ENCODE peak calls at places on chromosome 17, in six cellular contexts. U, T, P, G, E and I are unnamed samples.

GRCh38 chr17:14622622-14623101 is 321.8 kb downstream of the HS3ST3B1 start:
- DNase-seq in E (no peak), T (no peak), U (no peak), P (no peak), G (no peak), I (no peak)

GRCh38 chr17:44990994-44991393 is 22.9 kb upstream of the C1QL1 start:
- DNase-seq in U (no peak), T (no peak), P (no peak), G (no peak), E (no peak), I (no peak)

GRCh38 chr17:17111401-17112393 is 69.4 kb downstream of the MPRIP start:
- DNase-seq in P (no peak), G (peak; percentile 47), T (no peak), U (no peak), E (no peak), I (no peak)

GRCh38 chr17:28394717-28395116 is 11.3 kb downstream of the SLC46A1 start:
- DNase-seq in U (no peak), P (no peak), G (no peak), E (peak; percentile 58), T (no peak), I (no peak)

GRCh38 chr17:20120835-20121234 is 111.7 kb downstream of the SPECC1 start:
- DNase-seq in P (no peak), U (no peak), G (no peak), T (no peak), E (no peak), I (no peak)

GRCh38 chr17:71325886-71326285 is 794.9 kb upstream of the SOX9 start:
- DNase-seq in P (no peak), E (no peak), U (no peak), T (no peak), G (no peak), I (no peak)

GRCh38 chr17:19242926-19243325 is 5.8 kb downstream of the EPN2 start:
- DNase-seq in U (no peak), P (no peak), E (no peak), T (no peak), G (no peak), I (no peak)

GRCh38 chr17:45246861-45247428 is 14.9 kb downstream of the SPATA32 start:
- DNase-seq in U (peak; percentile 89), G (no peak), P (no peak), E (no peak), T (no peak), I (peak; percentile 83)

GRCh38 chr17:29711588-29712385 is 89.1 kb upstream of the CORO6 start:
- DNase-seq in G (no peak), U (no peak), T (no peak), P (no peak), E (no peak), I (no peak)

GRCh38 chr17:3944485-3945388 is 19.5 kb downstream of the ATP2A3 start:
- DNase-seq in E (peak; percentile 65), T (no peak), P (no peak), G (peak; percentile 71), U (peak; percentile 97), I (peak; percentile 50)

GRCh38 chr17:27808629-27809028 is 8.3 kb upstream of the NOS2 start:
- DNase-seq in T (no peak), P (no peak), E (no peak), U (no peak), G (no peak), I (no peak)

GRCh38 chr17:63740464-63741181 is 976 bp downstream of the STRADA start:
- DNase-seq in T (no peak), G (no peak), P (no peak), U (no peak), E (peak; percentile 6), I (no peak)

GRCh38 chr17:50209472-50210248 is 8.2 kb upstream of the COL1A1 start:
- DNase-seq in G (peak; percentile 97), P (no peak), E (peak; percentile 100), U (peak; percentile 70), T (no peak), I (peak; percentile 72)

GRCh38 chr17:2815781-2816185 is 19.5 kb downstream of the RAP1GAP2 start:
- DNase-seq in U (peak; percentile 66), G (no peak), E (no peak), T (no peak), P (no peak), I (no peak)

GRCh38 chr17:18093616-18094408 is 6.1 kb downstream of the DRG2 start:
- DNase-seq in P (no peak), E (peak; percentile 87), U (peak; percentile 48), G (no peak), T (no peak), I (no peak)

GRCh38 chr17:13002761-13003453 is 14.9 kb downstream of the ELAC2 start:
- DNase-seq in P (no peak), E (peak; percentile 86), U (peak; percentile 87), T (no peak), G (peak; percentile 80), I (peak; percentile 25)

GRCh38 chr17:8320990-8321389 is 10.9 kb downstream of the ARHGEF15 start:
- DNase-seq in T (no peak), G (no peak), P (no peak), U (no peak), E (no peak), I (no peak)

GRCh38 chr17:69047368-69048263 is 13.1 kb downstream of the ABCA9 start:
- DNase-seq in P (no peak), U (no peak), G (peak; percentile 62), E (peak; percentile 99), T (no peak), I (no peak)

GRCh38 chr17:28950017-28950751 is 1.1 kb downstream of the PHF12 start:
- DNase-seq in P (no peak), E (peak; percentile 54), G (peak; percentile 90), U (peak; percentile 76), T (no peak), I (peak; percentile 73)

GRCh38 chr17:72250206-72250605 is 129.4 kb downstream of the SOX9 start:
- DNase-seq in T (no peak), U (no peak), E (no peak), G (no peak), P (no peak), I (no peak)

GRCh38 chr17:31309525-31309924 is 4.3 kb downstream of the EVI2B start:
- DNase-seq in U (no peak), P (no peak), G (no peak), E (no peak), T (no peak), I (no peak)
- H3K27ac ChIP-seq in U (no peak overlapping the region), P (peak overlapping the region; percentile 52), G (no peak overlapping the region), E (no peak overlapping the region), T (no peak overlapping the region), I (no peak overlapping the region)

DNA sequence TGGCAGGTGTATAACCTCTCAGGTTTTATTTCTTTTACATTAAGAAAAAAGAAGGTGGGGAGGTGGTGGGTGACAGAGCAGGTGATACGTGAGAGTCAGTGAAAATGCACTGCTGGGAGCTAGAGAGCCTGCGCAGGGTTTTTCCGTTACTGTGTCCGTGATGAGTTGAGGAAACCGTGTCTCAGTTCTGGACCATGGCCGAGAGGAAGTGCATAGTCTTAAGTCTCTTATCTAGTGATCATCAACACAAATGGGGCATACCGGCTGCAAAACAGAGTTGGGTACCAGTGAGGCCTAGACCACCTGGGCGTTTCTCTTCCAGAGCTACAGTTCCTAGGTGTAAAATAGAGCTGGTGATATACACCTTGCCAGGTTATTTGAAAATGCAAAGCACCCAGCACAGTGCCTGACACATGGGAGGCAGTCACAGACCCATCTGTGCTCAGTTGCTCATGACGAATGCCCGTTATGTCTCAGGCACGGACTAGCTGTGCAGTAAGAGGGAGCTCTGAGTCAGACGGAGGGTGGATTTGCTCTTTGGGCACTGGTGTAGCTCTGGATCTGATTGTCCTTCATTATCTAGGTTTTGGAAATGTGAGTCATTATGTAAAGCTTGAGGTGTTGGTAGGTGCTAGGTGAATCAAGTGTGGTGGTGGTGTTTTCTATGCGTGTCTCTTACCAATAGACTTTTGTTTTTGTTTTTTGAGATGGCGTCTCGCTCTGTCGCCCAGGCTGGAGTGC is 60.9 kb downstream of the RPTOR start:
- DNase-seq in G (no peak), T (peak; percentile 12), U (no peak), P (no peak), E (peak; percentile 24), I (no peak)
- H3K27ac ChIP-seq in G (no peak overlapping the region), T (no peak overlapping the region), U (no peak overlapping the region), P (no peak overlapping the region), E (no peak overlapping the region), I (no peak overlapping the region)

DNA sequence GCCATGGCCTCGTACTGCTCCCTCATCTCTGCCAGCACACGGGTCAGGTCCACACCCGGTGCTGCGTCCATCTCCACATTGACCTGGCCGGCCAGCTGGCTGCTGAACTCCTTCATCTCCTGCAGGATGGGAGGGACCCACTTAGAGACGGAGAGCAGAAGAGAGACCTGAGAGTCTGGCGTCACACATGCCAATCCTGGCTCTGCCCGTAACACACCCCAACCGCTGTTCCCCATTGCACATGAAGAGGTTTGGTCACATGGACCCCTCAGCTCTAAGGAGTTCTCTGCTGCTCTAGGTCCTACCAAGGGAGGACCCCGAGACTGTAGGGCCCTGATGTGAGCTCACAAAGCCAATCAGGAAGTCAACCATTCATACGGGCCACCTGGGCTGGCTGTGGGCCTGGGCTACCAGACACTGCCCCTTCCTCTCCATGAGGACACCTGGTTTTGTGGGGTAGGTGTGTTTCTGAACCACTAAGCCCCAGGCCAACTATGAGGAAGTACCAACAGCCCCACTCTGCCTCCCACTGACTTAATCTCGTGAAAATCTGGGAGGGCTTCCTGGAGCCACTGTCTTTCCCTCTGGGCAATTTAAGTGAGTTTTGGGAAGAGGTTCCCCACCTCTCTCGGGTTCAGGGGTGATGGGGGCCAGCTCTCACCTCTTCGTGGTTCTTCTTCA is 2.4 kb downstream of the KRT15 start:
- DNase-seq in T (no peak), G (peak; percentile 44), U (no peak), P (no peak), E (no peak), I (no peak)
- H3K27ac ChIP-seq in T (peak overlapping the region; percentile 96), G (no peak overlapping the region), U (no peak overlapping the region), P (peak overlapping the region; percentile 87), E (no peak overlapping the region), I (no peak overlapping the region)

GRCh38 chr17:81429353-81429774 is 34.1 kb downstream of the BAHCC1 start:
- DNase-seq in U (no peak), G (peak; percentile 94), E (peak; percentile 87), P (no peak), T (no peak), I (no peak)
- H3K27ac ChIP-seq in U (no peak overlapping the region), G (no peak overlapping the region), E (no peak overlapping the region), P (peak overlapping the region; percentile 10), T (peak overlapping the region; percentile 83), I (no peak overlapping the region)

DNA sequence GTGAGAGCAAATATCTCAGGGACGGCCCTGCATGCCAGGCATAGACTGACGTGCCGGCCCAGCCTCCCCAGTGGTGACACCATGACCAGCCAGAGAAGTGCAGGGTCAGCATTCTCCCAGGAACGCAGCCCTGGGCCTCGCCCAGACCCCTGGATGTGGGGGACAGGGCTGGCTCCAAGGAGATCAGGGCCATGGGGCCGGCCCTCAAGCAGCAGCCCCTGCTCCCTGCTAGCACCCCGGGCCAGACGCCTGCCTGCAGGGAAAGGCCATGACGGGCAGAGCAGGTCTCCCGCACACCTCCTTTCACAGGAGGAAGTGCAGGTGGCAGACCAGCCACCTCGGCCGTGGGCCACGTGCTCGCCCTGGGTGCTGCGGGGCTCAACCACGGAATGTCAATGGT is 9.5 kb downstream of the NDUFAF8 start:
- DNase-seq in P (no peak), E (no peak), G (peak; percentile 76), T (no peak), U (no peak), I (no peak)
- H3K27ac ChIP-seq in P (no peak overlapping the region), E (no peak overlapping the region), G (no peak overlapping the region), T (no peak overlapping the region), U (no peak overlapping the region), I (no peak overlapping the region)

GRCh38 chr17:37742114-37742761 is 2.6 kb downstream of the HNF1B start:
- DNase-seq in T (no peak), P (no peak), G (peak; percentile 71), E (no peak), U (peak; percentile 75), I (peak; percentile 70)
- H3K27ac ChIP-seq in T (no peak overlapping the region), P (no peak overlapping the region), G (peak overlapping the region; percentile 96), E (no peak overlapping the region), U (no peak overlapping the region), I (no peak overlapping the region)

GRCh38 chr17:43732961-43733360 is 25.6 kb downstream of the SOST start:
- DNase-seq in P (no peak), E (peak; percentile 64), U (no peak), G (no peak), T (no peak), I (no peak)
- H3K27ac ChIP-seq in P (no peak overlapping the region), E (no peak overlapping the region), U (no peak overlapping the region), G (no peak overlapping the region), T (no peak overlapping the region), I (peak overlapping the region; percentile 19)